ENCODE peak calls at places on chromosomes 2 and 18, in eight cellular contexts. One of them, this sample, is unnamed.
A peak's percentile ranks its signal among the peaks of the same experiment; 100 is the strongest.

GRCh38 chr2:237091779-237092436 is 6.2 kb downstream of the COPS8 start:
- DNase-seq in bronchial epithelial cell: peak; percentile 71
- DNase-seq in HL-60: no peak
- DNase-seq in SK-N-SH: no peak
- DNase-seq in upper lobe of right lung: no peak
- DNase-seq in fibroblast of lung: peak; percentile 60
- DNase-seq in fibroblast of pulmonary artery: peak; percentile 87
- DNase-seq in AG09309: no peak
- DNase-seq in this sample: peak; percentile 94

GRCh38 chr2:167342769-167343168 is 454.5 kb downstream of the XIRP2 start:
- DNase-seq in bronchial epithelial cell: no peak
- DNase-seq in HL-60: no peak
- DNase-seq in SK-N-SH: peak; percentile 14
- DNase-seq in upper lobe of right lung: no peak
- DNase-seq in fibroblast of lung: no peak
- DNase-seq in fibroblast of pulmonary artery: peak; percentile 10
- DNase-seq in AG09309: no peak
- DNase-seq in this sample: peak; percentile 16

GRCh38 chr2:231270221-231271114 is 72.0 kb downstream of the ARMC9 start:
- DNase-seq in bronchial epithelial cell: no peak
- DNase-seq in HL-60: no peak
- DNase-seq in SK-N-SH: peak; percentile 59
- DNase-seq in upper lobe of right lung: no peak
- DNase-seq in fibroblast of lung: no peak
- DNase-seq in fibroblast of pulmonary artery: no peak
- DNase-seq in AG09309: no peak
- DNase-seq in this sample: peak; percentile 46

GRCh38 chr2:237696471-237696870 is 69.1 kb downstream of the LRRFIP1 start:
- DNase-seq in bronchial epithelial cell: no peak
- DNase-seq in HL-60: no peak
- DNase-seq in SK-N-SH: no peak
- DNase-seq in upper lobe of right lung: peak; percentile 46
- DNase-seq in fibroblast of lung: no peak
- DNase-seq in fibroblast of pulmonary artery: no peak
- DNase-seq in AG09309: no peak
- DNase-seq in this sample: no peak

GRCh38 chr2:2922156-2922555 is 455.5 kb downstream of the EIPR1 start:
- DNase-seq in bronchial epithelial cell: no peak
- DNase-seq in HL-60: no peak
- DNase-seq in SK-N-SH: no peak
- DNase-seq in upper lobe of right lung: no peak
- DNase-seq in fibroblast of lung: no peak
- DNase-seq in fibroblast of pulmonary artery: no peak
- DNase-seq in AG09309: no peak
- DNase-seq in this sample: no peak

GRCh38 chr2:16487686-16488085 is 177.9 kb downstream of the CYRIA start:
- DNase-seq in bronchial epithelial cell: peak; percentile 61
- DNase-seq in HL-60: no peak
- DNase-seq in SK-N-SH: peak; percentile 73
- DNase-seq in upper lobe of right lung: no peak
- DNase-seq in fibroblast of lung: peak; percentile 4
- DNase-seq in fibroblast of pulmonary artery: peak; percentile 63
- DNase-seq in AG09309: no peak
- DNase-seq in this sample: peak; percentile 52

GRCh38 chr2:171655584-171655983 is 31.7 kb upstream of the DYNC1I2 start:
- DNase-seq in bronchial epithelial cell: no peak
- DNase-seq in HL-60: no peak
- DNase-seq in SK-N-SH: no peak
- DNase-seq in upper lobe of right lung: no peak
- DNase-seq in fibroblast of lung: no peak
- DNase-seq in fibroblast of pulmonary artery: no peak
- DNase-seq in AG09309: no peak
- DNase-seq in this sample: no peak

GRCh38 chr2:23662941-23663729 is 263.8 kb downstream of the ATAD2B start:
- DNase-seq in bronchial epithelial cell: no peak
- DNase-seq in HL-60: no peak
- DNase-seq in SK-N-SH: no peak
- DNase-seq in upper lobe of right lung: no peak
- DNase-seq in fibroblast of lung: no peak
- DNase-seq in fibroblast of pulmonary artery: no peak
- DNase-seq in AG09309: no peak
- DNase-seq in this sample: no peak

GRCh38 chr2:130135692-130136541 is 6.9 kb upstream of the POTEF start:
- DNase-seq in bronchial epithelial cell: no peak
- DNase-seq in HL-60: no peak
- DNase-seq in SK-N-SH: no peak
- DNase-seq in upper lobe of right lung: peak; percentile 49
- DNase-seq in fibroblast of lung: no peak
- DNase-seq in fibroblast of pulmonary artery: no peak
- DNase-seq in AG09309: no peak
- DNase-seq in this sample: no peak

GRCh38 chr2:20624156-20624883 is 26.6 kb downstream of the HS1BP3 start:
- DNase-seq in bronchial epithelial cell: no peak
- DNase-seq in HL-60: no peak
- DNase-seq in SK-N-SH: no peak
- DNase-seq in upper lobe of right lung: peak; percentile 59
- DNase-seq in fibroblast of lung: no peak
- DNase-seq in fibroblast of pulmonary artery: no peak
- DNase-seq in AG09309: no peak
- DNase-seq in this sample: no peak

GRCh38 chr2:62363166-62363565 is 142.8 kb downstream of the TMEM17 start:
- DNase-seq in bronchial epithelial cell: no peak
- DNase-seq in HL-60: no peak
- DNase-seq in SK-N-SH: no peak
- DNase-seq in upper lobe of right lung: no peak
- DNase-seq in fibroblast of lung: no peak
- DNase-seq in fibroblast of pulmonary artery: no peak
- DNase-seq in AG09309: no peak
- DNase-seq in this sample: no peak

GRCh38 chr18:78936251-78937005 is 43.2 kb upstream of the SALL3 start:
- DNase-seq in bronchial epithelial cell: no peak
- DNase-seq in HL-60: no peak
- DNase-seq in SK-N-SH: no peak
- DNase-seq in upper lobe of right lung: no peak
- DNase-seq in fibroblast of lung: no peak
- DNase-seq in fibroblast of pulmonary artery: no peak
- DNase-seq in AG09309: no peak
- DNase-seq in this sample: no peak

GRCh38 chr2:41711736-41712135 is 336.1 kb upstream of the PKDCC start:
- DNase-seq in bronchial epithelial cell: no peak
- DNase-seq in HL-60: no peak
- DNase-seq in SK-N-SH: no peak
- DNase-seq in upper lobe of right lung: no peak
- DNase-seq in fibroblast of lung: no peak
- DNase-seq in fibroblast of pulmonary artery: no peak
- DNase-seq in AG09309: no peak
- DNase-seq in this sample: no peak

GRCh38 chr2:210399440-210400041 is 77.0 kb downstream of the LANCL1 start:
- DNase-seq in bronchial epithelial cell: peak; percentile 43
- DNase-seq in HL-60: no peak
- DNase-seq in SK-N-SH: no peak
- DNase-seq in upper lobe of right lung: no peak
- DNase-seq in fibroblast of lung: peak; percentile 5
- DNase-seq in fibroblast of pulmonary artery: peak; percentile 42
- DNase-seq in AG09309: no peak
- DNase-seq in this sample: peak; percentile 25

GRCh38 chr18:10225300-10225699 is 229.1 kb upstream of the APCDD1 start:
- DNase-seq in bronchial epithelial cell: no peak
- DNase-seq in HL-60: no peak
- DNase-seq in SK-N-SH: no peak
- DNase-seq in upper lobe of right lung: no peak
- DNase-seq in fibroblast of lung: no peak
- DNase-seq in fibroblast of pulmonary artery: no peak
- DNase-seq in AG09309: no peak
- DNase-seq in this sample: no peak

GRCh38 chr18:11985532-11985931 is 4.2 kb downstream of the IMPA2 start:
- DNase-seq in bronchial epithelial cell: no peak
- DNase-seq in HL-60: no peak
- DNase-seq in SK-N-SH: no peak
- DNase-seq in upper lobe of right lung: no peak
- DNase-seq in fibroblast of lung: no peak
- DNase-seq in fibroblast of pulmonary artery: no peak
- DNase-seq in AG09309: no peak
- DNase-seq in this sample: no peak

GRCh38 chr18:75727479-75727878 is 300.0 kb upstream of the SMIM21 start:
- DNase-seq in bronchial epithelial cell: no peak
- DNase-seq in HL-60: peak; percentile 3
- DNase-seq in SK-N-SH: peak; percentile 47
- DNase-seq in upper lobe of right lung: peak; percentile 71
- DNase-seq in fibroblast of lung: peak; percentile 17
- DNase-seq in fibroblast of pulmonary artery: peak; percentile 29
- DNase-seq in AG09309: peak; percentile 2
- DNase-seq in this sample: peak; percentile 39

GRCh38 chr2:144471316-144472045 is 48.4 kb downstream of the ZEB2 start:
- DNase-seq in bronchial epithelial cell: no peak
- DNase-seq in HL-60: no peak
- DNase-seq in SK-N-SH: no peak
- DNase-seq in upper lobe of right lung: no peak
- DNase-seq in fibroblast of lung: no peak
- DNase-seq in fibroblast of pulmonary artery: no peak
- DNase-seq in AG09309: no peak
- DNase-seq in this sample: no peak
- H3K4me3 ChIP-seq in bronchial epithelial cell: no peak overlapping the region
- H3K4me3 ChIP-seq in HL-60: no peak overlapping the region
- H3K4me3 ChIP-seq in SK-N-SH: no peak overlapping the region
- H3K4me3 ChIP-seq in upper lobe of right lung: no peak overlapping the region
- H3K4me3 ChIP-seq in fibroblast of lung: no peak overlapping the region
- H3K4me3 ChIP-seq in fibroblast of pulmonary artery: no peak overlapping the region
- H3K4me3 ChIP-seq in AG09309: no peak overlapping the region
- H3K4me3 ChIP-seq in this sample: no peak overlapping the region

DNA sequence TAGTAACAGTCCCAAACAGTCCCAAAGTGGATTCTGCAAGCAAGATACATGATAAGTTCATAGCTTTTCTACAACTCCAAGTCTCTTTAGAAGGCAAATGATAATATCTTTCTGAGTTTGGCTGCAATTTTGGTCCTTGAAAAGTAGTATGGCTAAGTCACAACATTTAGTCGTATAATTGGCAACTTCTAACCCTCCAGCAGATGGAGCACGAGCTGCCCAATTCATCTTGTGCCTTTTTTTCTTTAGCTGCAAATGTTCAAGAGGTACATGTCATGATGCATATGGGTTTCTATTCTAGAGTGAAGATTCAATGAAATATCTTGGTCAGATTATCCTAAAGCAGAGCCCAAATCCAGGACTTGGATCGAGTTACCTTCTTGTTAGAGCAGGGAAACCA is 127.0 kb upstream of the KLHL14 start:
- DNase-seq in bronchial epithelial cell: no peak
- DNase-seq in HL-60: no peak
- DNase-seq in SK-N-SH: no peak
- DNase-seq in upper lobe of right lung: no peak
- DNase-seq in fibroblast of lung: no peak
- DNase-seq in fibroblast of pulmonary artery: peak; percentile 13
- DNase-seq in AG09309: no peak
- DNase-seq in this sample: peak; percentile 68
- TF ChIP-seq CTCF in bronchial epithelial cell: peak; percentile 6
- TF ChIP-seq CTCF in HL-60: no peak
- TF ChIP-seq CTCF in SK-N-SH: peak; percentile 31
- TF ChIP-seq CTCF in upper lobe of right lung: no peak
- TF ChIP-seq CTCF in fibroblast of lung: no peak
- TF ChIP-seq CTCF in fibroblast of pulmonary artery: peak; percentile 24
- TF ChIP-seq CTCF in AG09309: peak; percentile 4
- TF ChIP-seq CTCF in this sample: peak; percentile 66

GRCh38 chr2:65033178-65033577 is 23.0 kb upstream of the CEP68 start:
- DNase-seq in bronchial epithelial cell: no peak
- DNase-seq in HL-60: no peak
- DNase-seq in SK-N-SH: peak; percentile 44
- DNase-seq in upper lobe of right lung: no peak
- DNase-seq in fibroblast of lung: no peak
- DNase-seq in fibroblast of pulmonary artery: peak; percentile 24
- DNase-seq in AG09309: no peak
- DNase-seq in this sample: no peak

GRCh38 chr2:65031341-65032015 is 24.7 kb upstream of the CEP68 start:
- DNase-seq in bronchial epithelial cell: no peak
- DNase-seq in HL-60: no peak
- DNase-seq in SK-N-SH: no peak
- DNase-seq in upper lobe of right lung: no peak
- DNase-seq in fibroblast of lung: no peak
- DNase-seq in fibroblast of pulmonary artery: peak; percentile 42
- DNase-seq in AG09309: no peak
- DNase-seq in this sample: no peak

GRCh38 chr2:65030933-65031332 is 25.3 kb upstream of the CEP68 start:
- DNase-seq in bronchial epithelial cell: no peak
- DNase-seq in HL-60: no peak
- DNase-seq in SK-N-SH: no peak
- DNase-seq in upper lobe of right lung: no peak
- DNase-seq in fibroblast of lung: no peak
- DNase-seq in fibroblast of pulmonary artery: no peak
- DNase-seq in AG09309: no peak
- DNase-seq in this sample: no peak

GRCh38 chr2:65030481-65030880 is 25.7 kb upstream of the CEP68 start:
- DNase-seq in bronchial epithelial cell: no peak
- DNase-seq in HL-60: no peak
- DNase-seq in SK-N-SH: no peak
- DNase-seq in upper lobe of right lung: no peak
- DNase-seq in fibroblast of lung: no peak
- DNase-seq in fibroblast of pulmonary artery: no peak
- DNase-seq in AG09309: no peak
- DNase-seq in this sample: no peak

GRCh38 chr2:65032016-65032975 is 23.9 kb upstream of the CEP68 start:
- DNase-seq in bronchial epithelial cell: no peak
- DNase-seq in HL-60: no peak
- DNase-seq in SK-N-SH: no peak
- DNase-seq in upper lobe of right lung: no peak
- DNase-seq in fibroblast of lung: no peak
- DNase-seq in fibroblast of pulmonary artery: peak; percentile 29
- DNase-seq in AG09309: no peak
- DNase-seq in this sample: no peak
- H3K4me3 ChIP-seq in bronchial epithelial cell: no peak overlapping the region
- H3K4me3 ChIP-seq in HL-60: no peak overlapping the region
- H3K4me3 ChIP-seq in SK-N-SH: no peak overlapping the region
- H3K4me3 ChIP-seq in upper lobe of right lung: peak overlapping the region; percentile 14
- H3K4me3 ChIP-seq in fibroblast of lung: no peak overlapping the region
- H3K4me3 ChIP-seq in fibroblast of pulmonary artery: no peak overlapping the region
- H3K4me3 ChIP-seq in AG09309: no peak overlapping the region
- H3K4me3 ChIP-seq in this sample: no peak overlapping the region

DNA sequence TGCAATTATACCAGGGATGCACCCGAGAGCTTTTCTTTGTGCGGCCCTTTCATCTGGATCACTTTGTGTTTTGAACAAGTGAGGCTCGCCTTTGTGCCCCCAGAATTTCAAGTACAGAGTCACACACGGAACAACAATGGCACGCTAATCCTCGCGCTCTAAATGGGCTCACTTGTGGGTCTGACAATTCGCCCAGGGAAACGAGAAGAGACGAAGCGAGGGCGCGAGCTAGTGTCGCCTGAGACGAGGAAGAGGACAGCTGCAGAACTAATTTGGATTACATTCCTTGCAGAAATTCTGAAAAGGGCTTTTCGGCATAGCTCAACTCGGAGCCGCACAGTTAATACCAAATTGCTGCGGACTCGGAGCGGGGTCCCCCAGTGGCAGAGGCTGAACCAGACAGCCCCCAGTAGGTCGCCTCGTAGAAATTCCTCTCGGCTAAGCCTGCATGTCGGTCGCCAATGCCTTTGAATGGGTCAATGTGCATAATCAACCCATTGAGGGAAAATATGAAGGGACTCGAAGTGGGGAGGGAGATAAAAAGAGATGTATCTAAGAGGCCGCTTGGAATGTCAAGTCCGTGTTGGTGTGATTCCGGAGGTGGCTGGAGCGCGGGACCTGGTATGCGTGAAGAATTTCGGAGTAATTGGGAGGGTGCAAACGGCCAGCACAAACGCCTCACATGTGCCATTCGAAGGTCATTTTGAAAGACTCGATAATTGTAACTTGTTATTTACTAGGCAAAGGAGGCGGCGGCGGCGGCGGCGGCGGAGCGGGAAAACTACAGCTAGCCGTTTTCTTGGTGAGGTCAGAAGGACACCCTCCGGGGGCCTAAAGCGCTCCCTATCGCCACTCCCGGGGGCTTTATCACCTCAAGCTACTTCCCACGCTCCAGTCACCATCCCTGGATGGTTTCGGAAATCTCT is 2.0 kb downstream of the ERBB4 start:
- DNase-seq in bronchial epithelial cell: no peak
- DNase-seq in HL-60: no peak
- DNase-seq in SK-N-SH: peak; percentile 34
- DNase-seq in upper lobe of right lung: peak; percentile 55
- DNase-seq in fibroblast of lung: no peak
- DNase-seq in fibroblast of pulmonary artery: no peak
- DNase-seq in AG09309: no peak
- DNase-seq in this sample: no peak
- TF ChIP-seq CTCF in bronchial epithelial cell: no peak
- TF ChIP-seq CTCF in HL-60: no peak
- TF ChIP-seq CTCF in SK-N-SH: no peak
- TF ChIP-seq CTCF in upper lobe of right lung: no peak
- TF ChIP-seq CTCF in fibroblast of lung: no peak
- TF ChIP-seq CTCF in fibroblast of pulmonary artery: no peak
- TF ChIP-seq CTCF in AG09309: no peak
- TF ChIP-seq CTCF in this sample: no peak